ENCODE peak calls at places on chromosome 21, in nine cellular contexts. S is GM06990, T is BE2C, K is adrenal gland, Y is endothelial cell, M is A673, I is fibroblast of mammary gland, J is MCF 10A, B is HFF-Myc. E is an unnamed sample.
A peak's percentile ranks its signal among the peaks of the same experiment; 100 is the strongest.

GRCh38 chr21:42594616-42595280 is 58.7 kb upstream of the PDE9A start:
- DNase-seq in S (no peak), T (no peak), K (no peak), Y (no peak), M (no peak), I (peak; percentile 10), J (no peak), B (no peak), E (no peak)

GRCh38 chr21:34857874-34858273 is 189.1 kb downstream of the CLIC6 start:
- DNase-seq in S (no peak), T (no peak), K (no peak), Y (no peak), M (no peak), I (no peak), J (no peak), B (no peak), E (no peak)

GRCh38 chr21:45285266-45285931 is 2.3 kb downstream of the POFUT2 start:
- DNase-seq in S (no peak), T (no peak), K (peak; percentile 18), Y (no peak), M (no peak), I (no peak), J (no peak), B (no peak), E (no peak)

GRCh38 chr21:46604329-46604974 is 430 bp downstream of the S100B start:
- DNase-seq in S (no peak), T (no peak), K (no peak), Y (no peak), M (no peak), I (no peak), J (no peak), B (no peak), E (no peak)

GRCh38 chr21:25983745-25984144 is 186.8 kb downstream of the APP start:
- DNase-seq in S (no peak), T (peak; percentile 28), K (no peak), Y (no peak), M (peak; percentile 94), I (no peak), J (no peak), B (no peak), E (no peak)

GRCh38 chr21:34887729-34888568 is 161.2 kb downstream of the RUNX1 start:
- DNase-seq in S (peak; percentile 88), T (peak; percentile 30), K (peak; percentile 79), Y (peak; percentile 41), M (peak; percentile 42), I (peak; percentile 97), J (peak; percentile 94), B (peak; percentile 87), E (peak; percentile 93)

GRCh38 chr21:41109174-41109573 is 58.8 kb upstream of the BACE2 start:
- DNase-seq in S (no peak), T (no peak), K (no peak), Y (no peak), M (no peak), I (no peak), J (no peak), B (no peak), E (no peak)

GRCh38 chr21:36464590-36464989 is 15.3 kb downstream of the CLDN14 start:
- DNase-seq in S (no peak), T (no peak), K (no peak), Y (no peak), M (no peak), I (no peak), J (no peak), B (no peak), E (no peak)

GRCh38 chr21:44927587-44928461 is 7.1 kb upstream of the ITGB2 start:
- DNase-seq in S (peak; percentile 85), T (no peak), K (no peak), Y (no peak), M (peak; percentile 90), I (peak; percentile 69), J (peak; percentile 94), B (no peak), E (peak; percentile 73)

GRCh38 chr21:46661211-46661625 is 25.7 kb downstream of the PRMT2 start:
- DNase-seq in S (peak; percentile 30), T (peak; percentile 70), K (peak; percentile 56), Y (peak; percentile 67), M (peak; percentile 90), I (peak; percentile 85), J (peak; percentile 36), B (peak; percentile 41), E (peak; percentile 21)

GRCh38 chr21:45289134-45289533 is 1.4 kb upstream of the POFUT2 start:
- DNase-seq in S (no peak), T (no peak), K (no peak), Y (no peak), M (no peak), I (no peak), J (no peak), B (no peak), E (no peak)

GRCh38 chr21:42153746-42154145 is 65.2 kb upstream of the ABCG1 start:
- DNase-seq in S (no peak), T (no peak), K (no peak), Y (no peak), M (no peak), I (no peak), J (no peak), B (no peak), E (no peak)

GRCh38 chr21:41888749-41889376 is 9.7 kb upstream of the PRDM15 start:
- DNase-seq in S (no peak), T (no peak), K (peak; percentile 71), Y (no peak), M (no peak), I (no peak), J (no peak), B (no peak), E (no peak)

GRCh38 chr21:29697555-29698193 is 242.1 kb downstream of the GRIK1 start:
- DNase-seq in S (peak; percentile 26), T (no peak), K (no peak), Y (no peak), M (peak; percentile 30), I (peak; percentile 6), J (no peak), B (no peak), E (no peak)

GRCh38 chr21:46189213-46189958 is 5.1 kb upstream of the SPATC1L start:
- DNase-seq in S (no peak), T (no peak), K (no peak), Y (no peak), M (no peak), I (peak; percentile 67), J (peak; percentile 17), B (no peak), E (peak; percentile 34)

DNA sequence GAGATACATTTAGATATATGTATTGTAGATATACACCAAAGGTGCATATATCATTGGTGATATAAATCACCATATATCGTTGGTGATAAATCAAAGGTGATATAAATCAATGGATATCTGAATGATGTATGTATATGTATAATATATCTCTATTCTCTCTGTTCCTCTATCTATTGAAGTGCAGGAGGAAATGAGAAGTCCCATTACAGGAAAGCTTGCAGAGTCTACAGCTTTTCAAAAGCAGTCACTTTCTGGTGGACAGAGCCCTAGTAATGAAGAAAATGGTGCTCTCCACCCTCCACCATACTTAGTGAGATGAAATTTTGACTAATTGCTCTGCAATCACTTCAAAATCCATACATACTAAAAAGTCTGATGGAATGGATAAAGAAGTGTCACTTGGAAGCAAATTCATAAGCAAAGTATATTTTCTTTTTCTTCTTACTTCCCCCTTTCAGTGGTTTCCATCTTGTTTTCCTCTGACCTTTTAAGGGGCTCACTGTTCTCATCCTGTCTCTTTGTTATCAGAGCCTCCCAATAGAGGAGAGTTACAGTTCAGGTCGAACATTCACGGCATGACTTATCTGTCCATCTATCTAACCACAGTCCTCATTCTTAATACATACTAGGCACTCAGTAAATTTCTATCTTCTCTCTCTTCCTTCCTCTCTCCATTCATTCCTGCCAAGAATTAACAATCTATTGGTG is 227.2 kb downstream of the KCNJ6 start:
- DNase-seq in S (no peak), T (no peak), K (no peak), Y (no peak), M (no peak), I (no peak), J (no peak), B (no peak), E (no peak)
- TF ChIP-seq CTCF in S (no peak), T (no peak), K (no peak), Y (no peak), M (no peak), I (no peak), J (no peak), B (no peak), E (no peak)

GRCh38 chr21:33231526-33231925 is 1.8 kb downstream of the IFNAR2 start:
- DNase-seq in S (peak; percentile 47), T (no peak), K (no peak), Y (no peak), M (no peak), I (no peak), J (no peak), B (no peak), E (no peak)

GRCh38 chr21:33232640-33233039 is 2.9 kb downstream of the IFNAR2 start:
- DNase-seq in S (no peak), T (no peak), K (no peak), Y (no peak), M (no peak), I (no peak), J (no peak), B (no peak), E (no peak)

GRCh38 chr21:33229776-33230517 is at the start of gene IFNAR2:
- DNase-seq in S (peak; percentile 81), T (peak; percentile 81), K (peak; percentile 80), Y (peak; percentile 86), M (peak; percentile 70), I (peak; percentile 38), J (peak; percentile 54), B (no peak), E (no peak)

GRCh38 chr21:33229099-33229775 is 501 bp upstream of the IFNAR2 start:
- DNase-seq in S (no peak), T (no peak), K (no peak), Y (no peak), M (no peak), I (no peak), J (no peak), B (no peak), E (no peak)

GRCh38 chr21:33230518-33231324 is 983 bp downstream of the IFNAR2 start:
- DNase-seq in S (peak; percentile 81), T (peak; percentile 48), K (peak; percentile 49), Y (peak; percentile 48), M (peak; percentile 48), I (peak; percentile 54), J (peak; percentile 54), B (no peak), E (peak; percentile 91)
- TF ChIP-seq CTCF in S (peak; percentile 44), T (no peak), K (no peak), Y (no peak), M (no peak), I (no peak), J (no peak), B (peak; percentile 17), E (peak; percentile 21)

DNA sequence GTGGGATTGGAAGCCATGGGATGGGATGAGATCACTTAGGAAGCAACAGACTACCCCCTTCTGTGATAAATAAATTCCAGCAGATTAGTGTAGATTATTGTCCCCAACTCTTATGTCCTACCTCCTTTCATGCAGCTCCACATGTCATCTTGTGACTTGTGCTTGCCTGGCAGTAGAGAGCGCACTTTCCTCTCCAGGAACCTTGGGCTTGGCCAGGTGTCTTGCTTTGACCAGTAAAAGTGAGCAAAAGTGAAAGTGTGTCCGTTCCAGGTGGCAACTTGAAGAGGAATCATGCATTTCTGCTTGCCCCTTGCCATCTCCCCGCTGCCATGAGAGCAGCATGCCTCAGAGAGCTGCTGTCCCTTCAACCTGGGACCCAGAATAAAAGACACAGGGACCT is 122.9 kb upstream of the ERG start:
- DNase-seq in S (no peak), T (no peak), K (no peak), Y (no peak), M (no peak), I (no peak), J (no peak), B (no peak), E (no peak)
- TF ChIP-seq CTCF in S (peak; percentile 24), T (no peak), K (no peak), Y (no peak), M (no peak), I (no peak), J (no peak), B (no peak), E (no peak)

GRCh38 chr21:22575165-22575584 is 1577.0 kb downstream of the NCAM2 start:
- DNase-seq in S (no peak), T (peak; percentile 49), K (no peak), Y (peak; percentile 28), M (peak; percentile 84), I (no peak), J (peak; percentile 41), B (no peak), E (no peak)
- TF ChIP-seq CTCF in S (no peak), T (peak; percentile 84), K (peak; percentile 38), Y (peak; percentile 52), M (peak; percentile 79), I (no peak), J (peak; percentile 47), B (no peak), E (no peak)